ENCODE peak calls at places on chromosomes 16 and 17, in seven cellular contexts. Z is mucosa of descending colon, Q is nucleus accumbens, G is cardiac muscle cell, V is NCI-H1048, R is neural crest cell, W is ELR. X is an unnamed sample.
A peak's percentile ranks its signal among the peaks of the same experiment; 100 is the strongest.

GRCh38 chr16:83915491-83915890 is 16.6 kb downstream of the MLYCD start:
- DNase-seq in Z (no peak), R (no peak), W (no peak), G (no peak), V (no peak), Q (no peak), X (no peak)

GRCh38 chr17:69713815-69714214 is 299.3 kb downstream of the MAP2K6 start:
- DNase-seq in G (no peak), Z (no peak), R (no peak), Q (no peak), V (no peak), W (no peak), X (no peak)

GRCh38 chr16:19432429-19432828 is 14.7 kb downstream of the TMC5 start:
- DNase-seq in V (peak; percentile 1), G (no peak), Q (no peak), Z (no peak), W (no peak), R (no peak), X (no peak)

GRCh38 chr17:78111727-78112507 is 16.6 kb downstream of the TMC6 start:
- DNase-seq in W (no peak), Z (peak; percentile 56), V (no peak), Q (no peak), R (no peak), G (no peak), X (no peak)

GRCh38 chr17:77286641-77287431 is 146.1 kb downstream of the SEC14L1 start:
- DNase-seq in Q (no peak), V (no peak), Z (peak; percentile 89), R (no peak), W (peak; percentile 85), G (peak; percentile 93), X (peak; percentile 64)

GRCh38 chr16:82641336-82641984 is 14.7 kb downstream of the CDH13 start:
- DNase-seq in W (peak; percentile 73), V (no peak), Z (no peak), Q (no peak), G (peak; percentile 63), R (no peak), X (peak; percentile 46)

GRCh38 chr16:48317614-48318013 is 67.6 kb downstream of the SIAH1 start:
- DNase-seq in W (peak; percentile 82), V (no peak), G (peak; percentile 72), Q (no peak), Z (no peak), R (no peak), X (peak; percentile 54)

GRCh38 chr16:70691223-70692129 is 5.6 kb upstream of the MTSS2 start:
- DNase-seq in G (peak; percentile 96), W (peak; percentile 60), Q (peak; percentile 65), R (peak; percentile 51), Z (peak; percentile 71), V (no peak), X (peak; percentile 100)

GRCh38 chr17:51372345-51373004 is 112.1 kb downstream of the UTP18 start:
- DNase-seq in V (no peak), Z (no peak), W (peak; percentile 76), R (peak; percentile 16), G (peak; percentile 79), Q (peak; percentile 67), X (peak; percentile 68)

GRCh38 chr17:2594657-2595085 is 1.2 kb downstream of the PAFAH1B1 start:
- DNase-seq in R (no peak), G (peak; percentile 11), W (peak; percentile 37), V (no peak), Q (no peak), Z (no peak), X (peak; percentile 43)

GRCh38 chr17:77594416-77595209 is 363.9 kb upstream of the TNRC6C start:
- DNase-seq in Z (no peak), W (no peak), V (no peak), Q (no peak), R (no peak), G (no peak), X (no peak)

GRCh38 chr16:27245276-27246231 is 23.0 kb downstream of the NSMCE1 start:
- DNase-seq in W (peak; percentile 38), Q (no peak), R (no peak), V (no peak), Z (no peak), G (peak; percentile 85), X (peak; percentile 93)

GRCh38 chr16:64964126-64964540 is 157.7 kb downstream of the CDH11 start:
- DNase-seq in Q (no peak), W (peak; percentile 55), Z (no peak), R (no peak), G (peak; percentile 64), V (no peak), X (peak; percentile 68)

GRCh38 chr17:692116-692515 is 22.5 kb downstream of the VPS53 start:
- DNase-seq in Q (no peak), W (peak; percentile 93), V (no peak), R (no peak), Z (no peak), G (no peak), X (peak; percentile 90)

GRCh38 chr17:28704219-28704858 is 7.3 kb downstream of the PROCA1 start:
- DNase-seq in G (no peak), W (no peak), R (no peak), Q (no peak), V (no peak), Z (no peak), X (no peak)

GRCh38 chr17:81033535-81034167 is 1.3 kb upstream of the BAIAP2 start:
- DNase-seq in Z (peak; percentile 60), R (no peak), Q (no peak), W (no peak), G (no peak), V (no peak), X (no peak)

GRCh38 chr16:73771676-73772075 is 524.9 kb upstream of the PSMD7 start:
- DNase-seq in V (no peak), Q (no peak), Z (no peak), G (peak; percentile 6), R (no peak), W (no peak), X (peak; percentile 4)

GRCh38 chr17:4463818-4464501 is 30.2 kb downstream of the SPNS3 start:
- DNase-seq in V (no peak), Z (no peak), Q (no peak), G (no peak), W (no peak), R (no peak), X (no peak)

GRCh38 chr17:6755731-6756184 is at the start of gene XAF1:
- DNase-seq in Q (no peak), Z (no peak), V (no peak), G (peak; percentile 72), W (peak; percentile 63), R (no peak), X (peak; percentile 79)

GRCh38 chr16:67874147-67874771 is 1.4 kb downstream of the EDC4 start:
- DNase-seq in W (no peak), Z (no peak), V (no peak), Q (no peak), G (no peak), R (no peak), X (peak; percentile 39)

GRCh38 chr17:8109669-8110455 is 8.5 kb downstream of the ALOXE3 start:
- DNase-seq in W (peak; percentile 40), V (no peak), Q (no peak), R (peak; percentile 50), Z (peak; percentile 75), G (peak; percentile 48), X (peak; percentile 61)

GRCh38 chr16:50774405-50774804 is 32.5 kb downstream of the CYLD start:
- DNase-seq in R (no peak), Q (no peak), G (no peak), Z (no peak), W (no peak), V (no peak), X (no peak)

X was measured in GM23248.